ENCODE peak calls at places on chromosomes 16 and 17, in six cellular contexts. One of them, this sample, is unnamed.

GRCh38 chr17:7356072-7356549 is 1.2 kb downstream of the TMEM95 start:
- DNase-seq in endothelial cell of umbilical vein: peak
- DNase-seq in B cell: peak
- DNase-seq in ELR: peak
- DNase-seq in ecto neural progenitor cell: peak
- DNase-seq in stimulated activated CD4-positive, alpha-beta T cell treated with anti-CD3 and anti-CD28 coated beads, Interleukin-1b, Interleukin-23, amount 100 ng/mL, for 1 hour: peak
- DNase-seq in this sample: peak

GRCh38 chr16:931651-932500 is 38.9 kb downstream of the LMF1 start:
- DNase-seq in B cell: no peak
- DNase-seq in ecto neural progenitor cell: no peak
- DNase-seq in stimulated activated CD4-positive, alpha-beta T cell treated with anti-CD3 and anti-CD28 coated beads, Interleukin-1b, Interleukin-23, amount 100 ng/mL, for 1 hour: no peak
- DNase-seq in endothelial cell of umbilical vein: no peak
- DNase-seq in ELR: no peak
- DNase-seq in this sample: no peak

GRCh38 chr16:80693553-80693952 is 110.8 kb downstream of the CDYL2 start:
- DNase-seq in stimulated activated CD4-positive, alpha-beta T cell treated with anti-CD3 and anti-CD28 coated beads, Interleukin-1b, Interleukin-23, amount 100 ng/mL, for 1 hour: no peak
- DNase-seq in endothelial cell of umbilical vein: no peak
- DNase-seq in ecto neural progenitor cell: peak
- DNase-seq in ELR: peak
- DNase-seq in B cell: no peak
- DNase-seq in this sample: no peak

GRCh38 chr17:82696916-82697807 is 1.3 kb downstream of the RAB40B start:
- DNase-seq in endothelial cell of umbilical vein: no peak
- DNase-seq in ecto neural progenitor cell: peak
- DNase-seq in ELR: no peak
- DNase-seq in B cell: peak
- DNase-seq in stimulated activated CD4-positive, alpha-beta T cell treated with anti-CD3 and anti-CD28 coated beads, Interleukin-1b, Interleukin-23, amount 100 ng/mL, for 1 hour: no peak
- DNase-seq in this sample: no peak

GRCh38 chr17:83032781-83033180 is 46.6 kb upstream of the METRNL start:
- DNase-seq in ecto neural progenitor cell: peak
- DNase-seq in stimulated activated CD4-positive, alpha-beta T cell treated with anti-CD3 and anti-CD28 coated beads, Interleukin-1b, Interleukin-23, amount 100 ng/mL, for 1 hour: no peak
- DNase-seq in B cell: no peak
- DNase-seq in ELR: no peak
- DNase-seq in endothelial cell of umbilical vein: no peak
- DNase-seq in this sample: no peak

GRCh38 chr17:27755706-27756466 is 44.4 kb downstream of the NOS2 start:
- DNase-seq in stimulated activated CD4-positive, alpha-beta T cell treated with anti-CD3 and anti-CD28 coated beads, Interleukin-1b, Interleukin-23, amount 100 ng/mL, for 1 hour: no peak
- DNase-seq in endothelial cell of umbilical vein: no peak
- DNase-seq in ELR: no peak
- DNase-seq in B cell: peak
- DNase-seq in ecto neural progenitor cell: no peak
- DNase-seq in this sample: no peak

GRCh38 chr17:17096438-17097178 is 54.4 kb downstream of the MPRIP start:
- DNase-seq in stimulated activated CD4-positive, alpha-beta T cell treated with anti-CD3 and anti-CD28 coated beads, Interleukin-1b, Interleukin-23, amount 100 ng/mL, for 1 hour: no peak
- DNase-seq in ecto neural progenitor cell: no peak
- DNase-seq in ELR: no peak
- DNase-seq in B cell: no peak
- DNase-seq in endothelial cell of umbilical vein: no peak
- DNase-seq in this sample: no peak

GRCh38 chr17:63364387-63364786 is 81.7 kb downstream of the CYB561 start:
- DNase-seq in B cell: no peak
- DNase-seq in ELR: no peak
- DNase-seq in ecto neural progenitor cell: no peak
- DNase-seq in stimulated activated CD4-positive, alpha-beta T cell treated with anti-CD3 and anti-CD28 coated beads, Interleukin-1b, Interleukin-23, amount 100 ng/mL, for 1 hour: no peak
- DNase-seq in endothelial cell of umbilical vein: no peak
- DNase-seq in this sample: no peak

GRCh38 chr17:1972429-1973160 is 52.5 kb downstream of the RTN4RL1 start:
- DNase-seq in ELR: no peak
- DNase-seq in endothelial cell of umbilical vein: peak
- DNase-seq in B cell: no peak
- DNase-seq in stimulated activated CD4-positive, alpha-beta T cell treated with anti-CD3 and anti-CD28 coated beads, Interleukin-1b, Interleukin-23, amount 100 ng/mL, for 1 hour: no peak
- DNase-seq in ecto neural progenitor cell: no peak
- DNase-seq in this sample: no peak

GRCh38 chr17:37310940-37311339 is 64.8 kb upstream of the C17orf78 start:
- DNase-seq in B cell: no peak
- DNase-seq in stimulated activated CD4-positive, alpha-beta T cell treated with anti-CD3 and anti-CD28 coated beads, Interleukin-1b, Interleukin-23, amount 100 ng/mL, for 1 hour: no peak
- DNase-seq in ecto neural progenitor cell: no peak
- DNase-seq in ELR: no peak
- DNase-seq in endothelial cell of umbilical vein: no peak
- DNase-seq in this sample: no peak

GRCh38 chr16:68985855-68986254 is 119.6 kb upstream of the HAS3 start:
- DNase-seq in ELR: peak
- DNase-seq in stimulated activated CD4-positive, alpha-beta T cell treated with anti-CD3 and anti-CD28 coated beads, Interleukin-1b, Interleukin-23, amount 100 ng/mL, for 1 hour: no peak
- DNase-seq in B cell: no peak
- DNase-seq in ecto neural progenitor cell: no peak
- DNase-seq in endothelial cell of umbilical vein: no peak
- DNase-seq in this sample: no peak

GRCh38 chr17:20890338-20890737 is 152.5 kb downstream of the USP22 start:
- DNase-seq in ELR: no peak
- DNase-seq in endothelial cell of umbilical vein: no peak
- DNase-seq in ecto neural progenitor cell: no peak
- DNase-seq in B cell: no peak
- DNase-seq in stimulated activated CD4-positive, alpha-beta T cell treated with anti-CD3 and anti-CD28 coated beads, Interleukin-1b, Interleukin-23, amount 100 ng/mL, for 1 hour: no peak
- DNase-seq in this sample: no peak

GRCh38 chr17:47701603-47702002 is 7.6 kb downstream of the TBKBP1 start:
- DNase-seq in ecto neural progenitor cell: peak
- DNase-seq in stimulated activated CD4-positive, alpha-beta T cell treated with anti-CD3 and anti-CD28 coated beads, Interleukin-1b, Interleukin-23, amount 100 ng/mL, for 1 hour: no peak
- DNase-seq in ELR: no peak
- DNase-seq in B cell: no peak
- DNase-seq in endothelial cell of umbilical vein: no peak
- DNase-seq in this sample: no peak

GRCh38 chr17:60554377-60554788 is 28.3 kb upstream of the APPBP2 start:
- DNase-seq in stimulated activated CD4-positive, alpha-beta T cell treated with anti-CD3 and anti-CD28 coated beads, Interleukin-1b, Interleukin-23, amount 100 ng/mL, for 1 hour: no peak
- DNase-seq in ecto neural progenitor cell: no peak
- DNase-seq in ELR: peak
- DNase-seq in endothelial cell of umbilical vein: no peak
- DNase-seq in B cell: no peak
- DNase-seq in this sample: no peak

GRCh38 chr16:6684076-6684673 is 648.5 kb upstream of the RBFOX1 start:
- DNase-seq in endothelial cell of umbilical vein: no peak
- DNase-seq in B cell: no peak
- DNase-seq in stimulated activated CD4-positive, alpha-beta T cell treated with anti-CD3 and anti-CD28 coated beads, Interleukin-1b, Interleukin-23, amount 100 ng/mL, for 1 hour: no peak
- DNase-seq in ecto neural progenitor cell: peak
- DNase-seq in ELR: peak
- DNase-seq in this sample: peak

GRCh38 chr16:72255785-72256184 is 83.8 kb upstream of the PMFBP1 start:
- DNase-seq in ELR: peak
- DNase-seq in ecto neural progenitor cell: no peak
- DNase-seq in stimulated activated CD4-positive, alpha-beta T cell treated with anti-CD3 and anti-CD28 coated beads, Interleukin-1b, Interleukin-23, amount 100 ng/mL, for 1 hour: no peak
- DNase-seq in B cell: no peak
- DNase-seq in endothelial cell of umbilical vein: no peak
- DNase-seq in this sample: no peak

GRCh38 chr16:50173318-50173717 is 20.2 kb downstream of the TENT4B start:
- DNase-seq in B cell: no peak
- DNase-seq in stimulated activated CD4-positive, alpha-beta T cell treated with anti-CD3 and anti-CD28 coated beads, Interleukin-1b, Interleukin-23, amount 100 ng/mL, for 1 hour: no peak
- DNase-seq in ecto neural progenitor cell: no peak
- DNase-seq in endothelial cell of umbilical vein: no peak
- DNase-seq in ELR: peak
- DNase-seq in this sample: no peak

GRCh38 chr16:20415541-20415940 is 6.2 kb downstream of the ACSM5 start:
- DNase-seq in stimulated activated CD4-positive, alpha-beta T cell treated with anti-CD3 and anti-CD28 coated beads, Interleukin-1b, Interleukin-23, amount 100 ng/mL, for 1 hour: no peak
- DNase-seq in endothelial cell of umbilical vein: no peak
- DNase-seq in ecto neural progenitor cell: no peak
- DNase-seq in B cell: no peak
- DNase-seq in ELR: peak
- DNase-seq in this sample: no peak

GRCh38 chr17:81518113-81518784 is 5.7 kb upstream of the ACTG1 start:
- DNase-seq in ELR: no peak
- DNase-seq in stimulated activated CD4-positive, alpha-beta T cell treated with anti-CD3 and anti-CD28 coated beads, Interleukin-1b, Interleukin-23, amount 100 ng/mL, for 1 hour: no peak
- DNase-seq in ecto neural progenitor cell: no peak
- DNase-seq in B cell: peak
- DNase-seq in endothelial cell of umbilical vein: no peak
- DNase-seq in this sample: no peak

GRCh38 chr16:78543066-78543465 is 443.6 kb downstream of the WWOX start:
- DNase-seq in stimulated activated CD4-positive, alpha-beta T cell treated with anti-CD3 and anti-CD28 coated beads, Interleukin-1b, Interleukin-23, amount 100 ng/mL, for 1 hour: no peak
- DNase-seq in ecto neural progenitor cell: no peak
- DNase-seq in ELR: no peak
- DNase-seq in endothelial cell of umbilical vein: no peak
- DNase-seq in B cell: no peak
- DNase-seq in this sample: no peak

GRCh38 chr17:43805117-43805516 is 24.9 kb downstream of the CFAP97D1 start:
- DNase-seq in ELR: no peak
- DNase-seq in stimulated activated CD4-positive, alpha-beta T cell treated with anti-CD3 and anti-CD28 coated beads, Interleukin-1b, Interleukin-23, amount 100 ng/mL, for 1 hour: no peak
- DNase-seq in B cell: no peak
- DNase-seq in ecto neural progenitor cell: no peak
- DNase-seq in endothelial cell of umbilical vein: no peak
- DNase-seq in this sample: no peak

GRCh38 chr17:50267074-50267841 is 7.0 kb upstream of the TMEM92 start:
- DNase-seq in endothelial cell of umbilical vein: no peak
- DNase-seq in B cell: no peak
- DNase-seq in ecto neural progenitor cell: no peak
- DNase-seq in stimulated activated CD4-positive, alpha-beta T cell treated with anti-CD3 and anti-CD28 coated beads, Interleukin-1b, Interleukin-23, amount 100 ng/mL, for 1 hour: no peak
- DNase-seq in ELR: no peak
- DNase-seq in this sample: no peak

GRCh38 chr17:9206160-9206988 is 185.1 kb downstream of the NTN1 start:
- DNase-seq in stimulated activated CD4-positive, alpha-beta T cell treated with anti-CD3 and anti-CD28 coated beads, Interleukin-1b, Interleukin-23, amount 100 ng/mL, for 1 hour: no peak
- DNase-seq in ELR: no peak
- DNase-seq in B cell: no peak
- DNase-seq in ecto neural progenitor cell: no peak
- DNase-seq in endothelial cell of umbilical vein: no peak
- DNase-seq in this sample: no peak